ENCODE peak calls at places on chromosome 1, in seven cellular contexts. F is AG09309, Z is astrocyte of the spinal cord, V is foreskin fibroblast, B is pancreas, I is PC-3, C is HFF-Myc. W is an unnamed sample.

GRCh38 chr1:230747139-230747730 is at the start of gene CAPN9:
- DNase-seq in I (no peak), F (no peak), C (no peak), V (no peak), Z (no peak), B (no peak), W (no peak)

GRCh38 chr1:65791860-65792670 is 630 bp upstream of the PDE4B start:
- DNase-seq in F (no peak), V (peak; percentile 51), Z (peak; percentile 39), C (no peak), B (no peak), I (no peak), W (peak; percentile 31)

GRCh38 chr1:29709711-29710169 is 473.4 kb downstream of the PTPRU start:
- DNase-seq in V (peak; percentile 89), B (no peak), I (no peak), F (no peak), Z (no peak), C (peak; percentile 73), W (peak; percentile 64)

GRCh38 chr1:156625436-156626078 is 6.3 kb downstream of the HAPLN2 start:
- DNase-seq in C (no peak), B (peak; percentile 21), Z (peak; percentile 40), F (no peak), I (peak; percentile 68), V (peak; percentile 72), W (peak; percentile 56)

GRCh38 chr1:183983371-183984105 is 54.0 kb downstream of the COLGALT2 start:
- DNase-seq in Z (no peak), I (no peak), F (no peak), V (peak; percentile 66), B (no peak), C (no peak), W (no peak)

GRCh38 chr1:43344267-43344666 is 6.6 kb downstream of the MPL start:
- DNase-seq in F (no peak), V (no peak), B (no peak), I (no peak), Z (no peak), C (no peak), W (no peak)

GRCh38 chr1:231444059-231444458 is 22.0 kb upstream of the EGLN1 start:
- DNase-seq in V (no peak), C (no peak), F (no peak), B (no peak), Z (no peak), I (no peak), W (no peak)

GRCh38 chr1:37606481-37607263 is 10.9 kb upstream of the GNL2 start:
- DNase-seq in Z (no peak), V (peak; percentile 35), F (peak; percentile 46), I (no peak), C (no peak), B (no peak), W (peak; percentile 75)

GRCh38 chr1:32892368-32893197 is 6.3 kb downstream of the HPCA start:
- DNase-seq in F (no peak), V (peak; percentile 54), B (no peak), C (no peak), Z (no peak), I (no peak), W (no peak)

GRCh38 chr1:171344473-171344820 is 30.5 kb downstream of the FMO4 start:
- DNase-seq in F (peak; percentile 3), B (peak; percentile 4), C (no peak), Z (no peak), I (no peak), V (peak; percentile 49), W (peak; percentile 48)

GRCh38 chr1:153608742-153609584 is 4.0 kb downstream of the S100A16 start:
- DNase-seq in I (peak; percentile 99), Z (peak; percentile 94), C (peak; percentile 91), F (peak; percentile 69), V (peak; percentile 99), B (no peak), W (peak; percentile 92)

DNA sequence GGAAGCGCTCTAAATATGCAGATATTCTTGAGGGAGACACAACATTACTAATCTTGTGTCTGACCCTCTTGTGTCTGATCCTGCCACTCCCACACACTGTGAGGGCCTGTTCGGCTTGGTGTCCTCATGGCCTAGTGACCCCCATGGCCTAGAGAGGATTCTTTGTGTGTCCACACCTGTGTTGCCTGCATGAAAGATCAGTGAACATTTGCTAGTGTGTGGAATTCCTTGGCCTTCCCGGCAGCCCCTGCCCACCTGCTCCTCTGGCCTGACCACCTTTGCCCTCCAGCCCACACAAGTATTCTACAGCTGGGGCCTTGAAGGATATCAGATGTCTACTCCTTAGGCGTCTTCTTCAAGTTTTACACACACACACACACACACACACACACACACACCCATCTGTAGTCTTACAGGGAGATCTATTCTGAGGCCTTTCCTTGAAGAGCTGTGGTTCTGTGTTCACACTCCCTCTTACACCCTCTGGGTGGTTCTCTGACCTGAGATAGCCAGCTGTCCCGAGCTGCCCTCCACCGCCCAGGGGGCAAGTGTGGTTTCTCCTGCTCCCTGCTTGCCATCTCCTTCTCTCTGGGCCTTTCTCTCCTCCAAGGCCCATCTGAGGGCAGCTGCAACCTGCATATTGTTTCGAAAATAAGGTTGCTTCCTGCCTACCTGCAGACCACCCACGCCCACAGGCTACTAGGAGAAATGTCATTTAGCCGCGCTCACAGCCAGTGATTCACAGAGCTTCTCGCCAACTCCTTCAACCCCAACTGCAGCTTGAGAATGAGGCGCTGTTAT is 45.4 kb downstream of the CD247 start:
- DNase-seq in B (no peak), F (no peak), V (no peak), I (no peak), C (no peak), Z (no peak), W (no peak)
- H3K4me3 ChIP-seq in B (no peak overlapping the region), F (no peak overlapping the region), V (no peak overlapping the region), I (no peak overlapping the region), C (no peak overlapping the region), Z (no peak overlapping the region), W (no peak overlapping the region)

GRCh38 chr1:99328171-99328570 is 63.9 kb downstream of the PLPPR4 start:
- DNase-seq in I (no peak), B (no peak), C (no peak), Z (no peak), F (no peak), V (no peak), W (no peak)

GRCh38 chr1:99331083-99331482 is 66.8 kb downstream of the PLPPR4 start:
- DNase-seq in I (peak; percentile 8), Z (no peak), V (peak; percentile 2), B (no peak), C (no peak), F (no peak), W (no peak)

GRCh38 chr1:99327357-99327756 is 63.1 kb downstream of the PLPPR4 start:
- DNase-seq in V (no peak), B (no peak), Z (no peak), I (peak; percentile 71), F (no peak), C (no peak), W (no peak)

GRCh38 chr1:99326215-99326949 is 62.1 kb downstream of the PLPPR4 start:
- DNase-seq in Z (no peak), F (no peak), I (peak; percentile 24), V (no peak), B (no peak), C (no peak), W (peak; percentile 2)
- TF ChIP-seq CTCF in Z (peak; percentile 42), F (peak; percentile 39), I (peak; percentile 49), V (peak; percentile 8), B (no peak), C (peak; percentile 52), W (peak; percentile 48)

GRCh38 chr1:207867136-207868081 is 43.5 kb downstream of the CD34 start:
- DNase-seq in B (peak; percentile 46), F (no peak), Z (no peak), V (peak; percentile 34), I (no peak), C (no peak), W (no peak)
- H3K4me3 ChIP-seq in B (peak overlapping the region; percentile 88), F (peak overlapping the region; percentile 72), Z (no peak overlapping the region), V (peak overlapping the region; percentile 80), I (peak overlapping the region; percentile 98), C (peak overlapping the region; percentile 72), W (peak overlapping the region; percentile 86)

GRCh38 chr1:63908016-63908415 is 134.2 kb downstream of the ROR1 start:
- DNase-seq in B (no peak), V (no peak), Z (no peak), I (no peak), F (no peak), C (no peak), W (peak; percentile 31)

GRCh38 chr1:63913533-63913932 is 139.7 kb downstream of the ROR1 start:
- DNase-seq in F (no peak), V (peak; percentile 41), I (no peak), C (no peak), Z (no peak), B (no peak), W (no peak)

GRCh38 chr1:63909511-63909910 is 135.7 kb downstream of the ROR1 start:
- DNase-seq in F (no peak), V (peak; percentile 57), I (no peak), B (no peak), C (peak; percentile 80), Z (no peak), W (no peak)

GRCh38 chr1:63912643-63913042 is 138.8 kb downstream of the ROR1 start:
- DNase-seq in V (no peak), I (no peak), F (no peak), B (no peak), Z (no peak), C (no peak), W (no peak)

DNA sequence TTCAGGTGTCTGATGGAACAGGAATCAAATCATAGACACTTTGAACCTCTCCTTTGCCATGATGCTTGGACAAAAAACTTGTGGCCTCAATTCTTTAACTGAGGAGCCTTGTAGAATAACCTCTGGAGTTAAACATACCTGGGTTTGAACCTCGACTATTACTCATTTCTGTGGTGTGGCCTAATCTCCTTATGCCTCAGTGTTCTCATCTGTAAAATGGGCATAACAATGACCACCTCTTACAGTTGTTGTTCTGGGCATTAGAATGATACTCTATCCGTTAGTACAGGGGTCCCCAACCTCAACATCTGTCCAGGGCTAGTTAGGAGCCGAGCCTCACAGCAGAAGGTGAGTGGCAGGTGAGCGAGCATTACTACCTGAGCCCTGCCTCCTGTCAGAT is 137.2 kb downstream of the ROR1 start:
- DNase-seq in B (no peak), I (no peak), C (no peak), V (no peak), Z (no peak), F (no peak), W (no peak)
- TF ChIP-seq CTCF in B (no peak), I (no peak), C (no peak), V (no peak), Z (no peak), F (no peak), W (no peak)

GRCh38 chr1:234962340-234962989 is 166.2 kb downstream of the TOMM20 start:
- DNase-seq in C (peak; percentile 98), F (peak; percentile 100), I (peak; percentile 81), B (no peak), V (peak; percentile 98), Z (peak; percentile 99), W (peak; percentile 99)
- H3K4me3 ChIP-seq in C (peak overlapping the region; percentile 10), F (no peak overlapping the region), I (peak overlapping the region; percentile 41), B (no peak overlapping the region), V (no peak overlapping the region), Z (no peak overlapping the region), W (no peak overlapping the region)

DNA sequence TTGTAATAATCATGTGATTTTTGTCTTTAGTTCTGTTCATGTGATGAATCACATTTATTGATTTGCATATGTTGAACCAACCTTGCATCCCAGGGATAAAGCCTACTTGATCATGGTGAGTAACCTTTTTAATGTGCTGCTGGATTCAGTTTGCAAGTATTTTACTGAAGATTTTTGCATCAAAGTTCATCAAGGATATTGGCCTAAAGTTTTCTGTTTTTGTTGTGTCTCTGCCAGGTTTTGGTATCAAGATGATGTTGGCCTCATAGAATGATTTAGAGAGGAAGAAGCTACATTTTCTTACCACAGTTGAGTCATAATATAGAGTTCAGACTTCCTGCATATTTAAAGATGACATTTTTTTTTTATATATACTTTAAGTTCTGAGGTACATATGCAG is 455.9 kb downstream of the PLPP3 start:
- DNase-seq in I (no peak), C (no peak), Z (peak; percentile 36), B (no peak), F (no peak), V (peak; percentile 81), W (peak; percentile 76)
- TF ChIP-seq CTCF in I (no peak), C (no peak), Z (no peak), B (no peak), F (no peak), V (no peak), W (no peak)

W was measured in cardiac fibroblast.